ENCODE peak calls at places on chromosomes 3 and 15, in ten cellular contexts. O, N, L, V, Y, H, A, J, Q and U are unnamed samples.

GRCh38 chr3:72938471-72939265 is 50.8 kb downstream of the GXYLT2 start:
- DNase-seq in O (peak; percentile 76), N (no peak), L (peak; percentile 93), V (peak; percentile 94), Y (peak; percentile 66), H (no peak), A (no peak), J (peak; percentile 84), Q (peak; percentile 49), U (peak; percentile 77)

GRCh38 chr15:74319596-74320357 is 47.7 kb downstream of the CYP11A1 start:
- DNase-seq in O (no peak), N (peak; percentile 42), L (no peak), V (no peak), Y (no peak), H (no peak), A (no peak), J (no peak), Q (no peak), U (no peak)

GRCh38 chr3:141393151-141394076 is 25.1 kb downstream of the ZBTB38 start:
- DNase-seq in O (no peak), N (peak; percentile 60), L (no peak), V (peak; percentile 92), Y (no peak), H (no peak), A (no peak), J (peak; percentile 73), Q (no peak), U (no peak)

GRCh38 chr15:48109856-48110531 is 10.8 kb upstream of the SLC24A5 start:
- DNase-seq in O (no peak), N (no peak), L (no peak), V (no peak), Y (no peak), H (no peak), A (no peak), J (no peak), Q (no peak), U (no peak)

GRCh38 chr3:12591456-12591855 is 34.6 kb downstream of the MKRN2 start:
- DNase-seq in O (no peak), N (no peak), L (no peak), V (no peak), Y (no peak), H (no peak), A (no peak), J (no peak), Q (no peak), U (no peak)

GRCh38 chr3:30855390-30855789 is 39.1 kb downstream of the GADL1 start:
- DNase-seq in O (no peak), N (peak; percentile 75), L (no peak), V (peak; percentile 0), Y (peak; percentile 68), H (no peak), A (no peak), J (no peak), Q (no peak), U (no peak)

GRCh38 chr15:45203182-45203581 is 15.4 kb upstream of the SHF start:
- DNase-seq in O (no peak), N (no peak), L (no peak), V (no peak), Y (no peak), H (no peak), A (no peak), J (peak; percentile 34), Q (no peak), U (no peak)

GRCh38 chr15:100241572-100242479 is 99.9 kb downstream of the ADAMTS17 start:
- DNase-seq in O (peak; percentile 17), N (no peak), L (no peak), V (no peak), Y (peak; percentile 95), H (no peak), A (no peak), J (peak; percentile 87), Q (no peak), U (no peak)

GRCh38 chr15:32641517-32642059 is at the start of gene SCG5:
- DNase-seq in O (no peak), N (peak; percentile 61), L (no peak), V (peak; percentile 25), Y (no peak), H (peak; percentile 18), A (no peak), J (peak; percentile 24), Q (no peak), U (no peak)

GRCh38 chr3:12588039-12588673 is 31.3 kb downstream of the MKRN2 start:
- DNase-seq in O (no peak), N (no peak), L (no peak), V (peak; percentile 62), Y (peak; percentile 68), H (no peak), A (no peak), J (no peak), Q (no peak), U (no peak)

GRCh38 chr15:91787198-91787597 is 66.3 kb upstream of the SLCO3A1 start:
- DNase-seq in O (no peak), N (no peak), L (no peak), V (no peak), Y (no peak), H (peak; percentile 23), A (no peak), J (no peak), Q (no peak), U (no peak)

GRCh38 chr15:49832421-49832980 is 211.7 kb downstream of the DTWD1 start:
- DNase-seq in O (no peak), N (no peak), L (no peak), V (no peak), Y (peak; percentile 52), H (no peak), A (no peak), J (peak; percentile 35), Q (no peak), U (peak; percentile 45)

GRCh38 chr15:32733276-32733675 is 15.5 kb downstream of the GREM1 start:
- DNase-seq in O (no peak), N (no peak), L (no peak), V (peak; percentile 70), Y (no peak), H (no peak), A (no peak), J (no peak), Q (no peak), U (no peak)

GRCh38 chr15:80736571-80736970 is 41.5 kb downstream of the ABHD17C start:
- DNase-seq in O (peak; percentile 6), N (peak; percentile 8), L (no peak), V (no peak), Y (no peak), H (no peak), A (no peak), J (peak; percentile 46), Q (no peak), U (no peak)

GRCh38 chr3:102536479-102536878 is 101.7 kb downstream of the ZPLD1 start:
- DNase-seq in O (peak; percentile 4), N (peak; percentile 43), L (peak; percentile 12), V (peak; percentile 46), Y (peak; percentile 84), H (no peak), A (no peak), J (no peak), Q (peak; percentile 35), U (no peak)

GRCh38 chr15:100788080-100788730 is 91.4 kb upstream of the ALDH1A3 start:
- DNase-seq in O (no peak), N (no peak), L (no peak), V (no peak), Y (no peak), H (no peak), A (no peak), J (no peak), Q (no peak), U (no peak)

GRCh38 chr3:133153382-133153781 is 115.2 kb downstream of the TMEM108 start:
- DNase-seq in O (no peak), N (no peak), L (no peak), V (no peak), Y (no peak), H (no peak), A (no peak), J (no peak), Q (no peak), U (no peak)

GRCh38 chr15:69903476-69904295 is 194.0 kb downstream of the TLE3 start:
- DNase-seq in O (peak; percentile 24), N (no peak), L (no peak), V (peak; percentile 49), Y (no peak), H (no peak), A (no peak), J (no peak), Q (no peak), U (no peak)

GRCh38 chr3:59818033-59818936 is 768.5 kb upstream of the CFAP20DC start:
- DNase-seq in O (peak; percentile 64), N (no peak), L (peak; percentile 93), V (peak; percentile 98), Y (peak; percentile 96), H (no peak), A (no peak), J (peak; percentile 80), Q (no peak), U (peak; percentile 87)

GRCh38 chr3:105847452-105847851 is 21.4 kb downstream of the CBLB start:
- DNase-seq in O (no peak), N (no peak), L (no peak), V (no peak), Y (no peak), H (no peak), A (no peak), J (no peak), Q (no peak), U (no peak)

GRCh38 chr3:8464668-8465067 is 37.0 kb upstream of the LMCD1 start:
- DNase-seq in O (no peak), N (no peak), L (no peak), V (peak; percentile 51), Y (no peak), H (no peak), A (no peak), J (no peak), Q (no peak), U (no peak)

GRCh38 chr15:99574048-99574447 is 8.3 kb downstream of the MEF2A start:
- DNase-seq in O (no peak), N (no peak), L (no peak), V (no peak), Y (no peak), H (no peak), A (no peak), J (no peak), Q (no peak), U (no peak)

GRCh38 chr15:52294881-52295420 is 653 bp downstream of the MYO5C start:
- DNase-seq in O (no peak), N (no peak), L (no peak), V (no peak), Y (peak; percentile 4), H (no peak), A (no peak), J (no peak), Q (no peak), U (no peak)

GRCh38 chr3:42746455-42747450 is 26.3 kb downstream of the CCDC13 start:
- DNase-seq in O (no peak), N (no peak), L (no peak), V (peak; percentile 17), Y (peak; percentile 55), H (no peak), A (no peak), J (no peak), Q (no peak), U (peak; percentile 37)

GRCh38 chr3:64575211-64575844 is 112.5 kb downstream of the ADAMTS9 start:
- DNase-seq in O (peak; percentile 8), N (no peak), L (no peak), V (peak; percentile 14), Y (peak; percentile 8), H (no peak), A (no peak), J (no peak), Q (no peak), U (no peak)

GRCh38 chr3:41975421-41976103 is 13.7 kb upstream of the ULK4 start:
- DNase-seq in O (no peak), N (no peak), L (no peak), V (peak; percentile 32), Y (no peak), H (no peak), A (no peak), J (no peak), Q (no peak), U (no peak)

GRCh38 chr3:170772135-170772534 is 97.9 kb downstream of the RPL22L1 start:
- DNase-seq in O (no peak), N (no peak), L (no peak), V (no peak), Y (no peak), H (no peak), A (no peak), J (no peak), Q (no peak), U (no peak)

GRCh38 chr3:190533511-190534282 is 19.8 kb downstream of the IL1RAP start:
- DNase-seq in O (peak; percentile 81), N (no peak), L (peak; percentile 96), V (peak; percentile 88), Y (peak; percentile 79), H (no peak), A (no peak), J (peak; percentile 45), Q (no peak), U (peak; percentile 50)